ENCODE peak calls at places on chromosome 5, in five cellular contexts. Y is prostate gland, W is colonic mucosa, V is upper lobe of right lung, R is suprapubic skin. L is an unnamed sample. For H3K4me1, the result is how much of the 10 kb centered on the place peaks cover.

GRCh38 chr5:7638456-7638855 is 212.5 kb downstream of the CFAP90 start:
- DNase-seq in V (no peak), Y (no peak), W (no peak), R (no peak), L (no peak)

GRCh38 chr5:171431251-171431777 is 11.9 kb downstream of the FGF18 start:
- DNase-seq in R (peak), W (no peak), V (peak), Y (no peak), L (no peak)

GRCh38 chr5:180608572-180609310 is 17.4 kb upstream of the SCGB3A1 start:
- DNase-seq in Y (no peak), V (no peak), R (no peak), W (no peak), L (no peak)

GRCh38 chr5:43569236-43569635 is 12.4 kb upstream of the PAIP1 start:
- DNase-seq in W (no peak), Y (no peak), R (no peak), V (no peak), L (no peak)

GRCh38 chr5:72252574-72253155 is 67.4 kb downstream of the MRPS27 start:
- DNase-seq in W (no peak), Y (no peak), R (no peak), V (no peak), L (no peak)

GRCh38 chr5:146745937-146746577 is 132.5 kb downstream of the PPP2R2B start:
- DNase-seq in Y (no peak), R (no peak), V (no peak), W (no peak), L (no peak)

GRCh38 chr5:103896593-103896992 is 334.0 kb upstream of the NUDT12 start:
- DNase-seq in Y (no peak), V (no peak), W (no peak), R (no peak), L (no peak)

GRCh38 chr5:10599828-10600227 is 36.0 kb downstream of the ANKRD33B start:
- DNase-seq in Y (no peak), V (no peak), W (no peak), R (no peak), L (no peak)

GRCh38 chr5:42566658-42567313 is 143.5 kb downstream of the GHR start:
- DNase-seq in W (no peak), Y (no peak), R (no peak), V (no peak), L (no peak)

GRCh38 chr5:160036243-160036642 is 27.3 kb downstream of the TTC1 start:
- DNase-seq in W (no peak), R (no peak), Y (no peak), V (no peak), L (no peak)

GRCh38 chr5:76084496-76085285 is 1.5 kb downstream of the SV2C start:
- DNase-seq in W (no peak), V (peak), R (no peak), Y (no peak), L (peak)

GRCh38 chr5:170781946-170782345 is 1.6 kb upstream of the GABRP start:
- DNase-seq in V (no peak), W (no peak), R (no peak), Y (no peak), L (no peak)

GRCh38 chr5:89090021-89090420 is 207.0 kb upstream of the MEF2C start:
- DNase-seq in V (no peak), W (no peak), R (no peak), Y (no peak), L (no peak)

GRCh38 chr5:68112658-68113057 is 102.9 kb upstream of the PIK3R1 start:
- DNase-seq in Y (no peak), V (no peak), W (no peak), R (no peak), L (no peak)

GRCh38 chr5:14487896-14488570 is 93.6 kb upstream of the OTULINL start:
- DNase-seq in Y (no peak), R (no peak), W (no peak), V (no peak), L (no peak)

GRCh38 chr5:163677092-163677491 is 171.7 kb downstream of the MAT2B start:
- DNase-seq in V (no peak), Y (no peak), R (no peak), W (no peak), L (no peak)

GRCh38 chr5:74415695-74416102 is 224.8 kb downstream of the ENC1 start:
- DNase-seq in V (no peak), R (no peak), W (peak), Y (no peak), L (peak)

GRCh38 chr5:116605310-116606070 is 30.9 kb upstream of the SEMA6A start:
- DNase-seq in R (no peak), Y (no peak), W (no peak), V (no peak), L (no peak)

GRCh38 chr5:77935516-77936364 is 159.6 kb upstream of the TBCA start:
- DNase-seq in Y (no peak), W (no peak), R (no peak), V (no peak), L (no peak)

GRCh38 chr5:123455640-123456039 is 32.4 kb upstream of the CEP120 start:
- DNase-seq in V (no peak), Y (no peak), W (no peak), R (no peak), L (no peak)
- H3K4me3 ChIP-seq in V (no peak), Y (no peak), W (no peak), R (no peak), L (no peak)

GRCh38 chr5:134090482-134090881 is 24.0 kb upstream of the TCF7 start:
- DNase-seq in R (no peak), Y (no peak), W (no peak), V (no peak), L (no peak)
- H3K4me1 ChIP-seq in R (under half), Y (under half), W (under half), V (under half), L (under half)

GRCh38 chr5:143041972-143042770 is 272.0 kb downstream of the ARHGAP26 start:
- DNase-seq in W (no peak), Y (no peak), V (no peak), R (no peak), L (no peak)
- H3K4me3 ChIP-seq in W (no peak), Y (no peak), V (no peak), R (no peak), L (no peak)

GRCh38 chr5:135367070-135367469 is 32.0 kb downstream of the MACROH2A1 start:
- DNase-seq in V (no peak), W (no peak), Y (no peak), R (no peak), L (no peak)
- H3K4me1 ChIP-seq in V (under half), W (under half), Y (under half), R (under half), L (under half)

GRCh38 chr5:61486476-61486875 is 154.4 kb downstream of the ZSWIM6 start:
- DNase-seq in Y (no peak), W (no peak), R (no peak), V (no peak), L (no peak)
- H3K4me3 ChIP-seq in Y (no peak), W (no peak), R (no peak), V (no peak), L (no peak)

DNA sequence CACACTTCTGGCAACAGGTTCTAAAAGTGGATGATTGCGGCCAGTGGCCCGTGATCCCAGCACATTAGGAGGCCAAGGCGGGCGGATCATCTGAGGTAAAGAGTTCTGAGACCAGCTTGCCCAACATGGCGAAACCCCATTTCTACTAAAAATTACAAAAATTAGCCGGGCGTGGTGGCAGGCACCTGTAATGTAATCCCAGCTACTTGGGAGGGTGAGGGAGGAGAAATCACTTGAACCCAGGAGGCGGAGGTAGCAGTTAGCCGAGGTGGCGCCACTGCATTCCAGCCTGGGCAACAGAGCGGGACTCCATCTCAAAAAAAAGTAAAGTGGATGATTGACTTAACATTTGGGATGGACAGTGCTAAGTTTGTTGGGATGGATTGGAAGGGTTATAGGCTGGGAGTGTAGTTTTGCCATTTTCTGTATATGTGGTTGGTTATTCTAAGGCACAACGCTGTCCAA is 3.4 kb downstream of the MATR3 start:
- DNase-seq in R (no peak), Y (no peak), W (no peak), V (no peak), L (no peak)
- H3K4me1 ChIP-seq in R (half or more), Y (under half), W (under half), V (half or more), L (under half)